ENCODE peak calls at places on chromosomes 6 and 20, in five cellular contexts. Z is osteoblast; A is stimulated activated CD8-positive, alpha-beta memory T cell treated with anti-CD3 and anti-CD28 coated beads, Interleukin-2, amount 100 ng/mL, for 48 hours; U is activated T-helper 2 cell treated with anti-CD3 and anti-CD28 coated beads, Interferon-gamma antibody, Interleukin-2, Interleukin-4, amounts not matched to agents 10 μg/mL and 5 μg/mL and 100 μg/mL, durations not matched to agents 14 hours and 24 hours and 36 hours; K is BJ. E is an unnamed sample.
A peak's percentile ranks its signal among the peaks of the same experiment; 100 is the strongest.

GRCh38 chr20:23397961-23398360 is 23.3 kb downstream of the NAPB start:
- DNase-seq in Z (no peak), A (no peak), U (no peak), K (no peak), E (peak; percentile 47)

GRCh38 chr6:118372413-118372812 is 175.7 kb upstream of the PLN start:
- DNase-seq in Z (no peak), A (no peak), U (no peak), K (no peak), E (peak; percentile 12)

GRCh38 chr20:56859751-56860366 is 230.8 kb downstream of the TFAP2C start:
- DNase-seq in Z (no peak), A (no peak), U (no peak), K (no peak), E (peak; percentile 58)

GRCh38 chr6:27679968-27680694 is 207.2 kb upstream of the ZNF184 start:
- DNase-seq in Z (peak; percentile 22), A (no peak), U (no peak), K (no peak), E (no peak)

GRCh38 chr20:59972037-59972801 is 14.0 kb downstream of the CDH26 start:
- DNase-seq in Z (no peak), A (no peak), U (no peak), K (no peak), E (no peak)

GRCh38 chr20:14700641-14700965 is 363.2 kb upstream of the FLRT3 start:
- DNase-seq in Z (no peak), A (no peak), U (no peak), K (no peak), E (peak; percentile 71)

GRCh38 chr6:72413884-72414283 is 208.0 kb upstream of the KCNQ5 start:
- DNase-seq in Z (peak; percentile 84), A (no peak), U (no peak), K (no peak), E (no peak)

GRCh38 chr20:22453244-22454080 is 130.9 kb downstream of the FOXA2 start:
- DNase-seq in Z (no peak), A (no peak), U (no peak), K (no peak), E (peak; percentile 25)

GRCh38 chr20:63636752-63637633 is 10.1 kb upstream of the GMEB2 start:
- DNase-seq in Z (peak; percentile 90), A (no peak), U (no peak), K (no peak), E (no peak)

GRCh38 chr6:160068346-160068745 is 53.3 kb upstream of the SLC22A1 start:
- DNase-seq in Z (no peak), A (no peak), U (no peak), K (no peak), E (no peak)

GRCh38 chr6:134173936-134174789 is 121.7 kb upstream of the SLC2A12 start:
- DNase-seq in Z (peak; percentile 79), A (peak; percentile 85), U (peak; percentile 74), K (peak; percentile 37), E (peak; percentile 93)

GRCh38 chr6:68635706-68636513 is 828 bp downstream of the ADGRB3 start:
- DNase-seq in Z (peak; percentile 82), A (no peak), U (no peak), K (no peak), E (peak; percentile 48)

GRCh38 chr6:121339639-121340226 is 5.5 kb upstream of the TBC1D32 start:
- DNase-seq in Z (no peak), A (no peak), U (no peak), K (no peak), E (no peak)

GRCh38 chr6:117138407-117138806 is 127.0 kb upstream of the VGLL2 start:
- DNase-seq in Z (no peak), A (no peak), U (no peak), K (no peak), E (no peak)

GRCh38 chr20:57478176-57478575 is 46.8 kb downstream of the CTCFL start:
- DNase-seq in Z (peak; percentile 17), A (no peak), U (no peak), K (no peak), E (no peak)

GRCh38 chr20:60085551-60086132 is 127.4 kb downstream of the CDH26 start:
- DNase-seq in Z (peak; percentile 44), A (no peak), U (no peak), K (no peak), E (no peak)

GRCh38 chr6:108714774-108715414 is 133.3 kb upstream of the ARMC2 start:
- DNase-seq in Z (no peak), A (no peak), U (no peak), K (no peak), E (peak; percentile 49)

GRCh38 chr6:132300323-132300949 is 100.8 kb downstream of the MOXD1 start:
- DNase-seq in Z (no peak), A (no peak), U (no peak), K (no peak), E (peak; percentile 88)

GRCh38 chr6:87799651-87800050 is 97.6 kb upstream of the AKIRIN2 start:
- DNase-seq in Z (no peak), A (no peak), U (no peak), K (no peak), E (no peak)

GRCh38 chr20:22341508-22341907 is 242.9 kb downstream of the FOXA2 start:
- DNase-seq in Z (no peak), A (no peak), U (no peak), K (no peak), E (no peak)

GRCh38 chr6:79145301-79145700 is 67.2 kb upstream of the PHIP start:
- DNase-seq in Z (no peak), A (no peak), U (no peak), K (no peak), E (no peak)